ENCODE peak calls at places on chromosomes 2 and 18, in five cellular contexts. Y is transverse colon, O is breast epithelium, F is spleen, Q is endothelial cell of umbilical vein. D is an unnamed sample.

GRCh38 chr18:9743200-9744016 is 35.3 kb downstream of the RAB31 start:
- DNase-seq in F (peak), Y (no peak), Q (peak), O (peak), D (peak)

GRCh38 chr2:11577101-11577883 is 43.4 kb downstream of the GREB1 start:
- DNase-seq in Q (no peak), F (peak), Y (no peak), O (no peak), D (no peak)

GRCh38 chr18:26736301-26736700 is 129.2 kb downstream of the AQP4 start:
- DNase-seq in F (no peak), Y (no peak), Q (no peak), O (no peak), D (no peak)

GRCh38 chr2:218026676-218027425 is 24.1 kb upstream of the TNS1 start:
- DNase-seq in Y (no peak), O (peak), Q (no peak), F (no peak), D (no peak)

GRCh38 chr18:1002653-1003178 is 98.0 kb downstream of the ADCYAP1 start:
- DNase-seq in Y (no peak), Q (peak), O (no peak), F (no peak), D (no peak)

GRCh38 chr2:171995586-171995985 is 4.2 kb upstream of the METAP1D start:
- DNase-seq in F (no peak), O (no peak), Y (no peak), Q (no peak), D (no peak)

GRCh38 chr2:127681288-127681771 is 6.0 kb upstream of the LIMS2 start:
- DNase-seq in Y (no peak), O (no peak), F (peak), Q (peak), D (no peak)

GRCh38 chr2:218448934-218449333 is 30.0 kb downstream of the VIL1 start:
- DNase-seq in Y (peak), Q (peak), O (no peak), F (no peak), D (no peak)

GRCh38 chr2:17762457-17762856 is 8.5 kb downstream of the GEN1 start:
- DNase-seq in Q (no peak), O (no peak), Y (no peak), F (no peak), D (no peak)

GRCh38 chr2:120743657-120744056 is 8.0 kb downstream of the GLI2 start:
- DNase-seq in Q (no peak), Y (no peak), O (no peak), F (no peak), D (no peak)

GRCh38 chr18:41526046-41526445 is 429.0 kb upstream of the PIK3C3 start:
- DNase-seq in Y (no peak), O (no peak), Q (peak), F (no peak), D (no peak)

GRCh38 chr2:235026649-235027557 is 75.1 kb downstream of the SH3BP4 start:
- DNase-seq in Q (peak), Y (peak), F (peak), O (peak), D (no peak)

GRCh38 chr2:234304945-234305344 is 191.9 kb downstream of the ARL4C start:
- DNase-seq in Q (no peak), Y (no peak), F (no peak), O (no peak), D (no peak)

GRCh38 chr18:78670778-78671405 is 308.7 kb upstream of the SALL3 start:
- DNase-seq in Q (no peak), F (peak), O (no peak), Y (no peak), D (no peak)

GRCh38 chr2:137316075-137316474 is 550.7 kb downstream of the THSD7B start:
- DNase-seq in Y (no peak), F (no peak), O (no peak), Q (no peak), D (no peak)

GRCh38 chr2:42959148-42959992 is 167.0 kb upstream of the HAAO start:
- DNase-seq in F (no peak), O (peak), Y (no peak), Q (peak), D (peak)

GRCh38 chr18:76621184-76621583 is 126.1 kb upstream of the ZNF516 start:
- DNase-seq in Y (no peak), O (no peak), Q (no peak), F (no peak), D (no peak)

GRCh38 chr2:176675557-176676256 is 406.5 kb downstream of the MTX2 start:
- DNase-seq in Y (no peak), F (no peak), O (no peak), Q (no peak), D (no peak)

GRCh38 chr2:222518570-222519381 is 94.4 kb downstream of the SGPP2 start:
- DNase-seq in Q (no peak), F (no peak), Y (peak), O (no peak), D (no peak)

GRCh38 chr2:208072250-208072892 is 47.0 kb upstream of the PLEKHM3 start:
- DNase-seq in O (peak), F (peak), Y (peak), Q (peak), D (peak)

GRCh38 chr2:172012688-172013358 is 13.1 kb downstream of the METAP1D start:
- DNase-seq in Y (no peak), F (no peak), O (no peak), Q (no peak), D (no peak)

GRCh38 chr2:46325178-46325928 is 28.1 kb downstream of the EPAS1 start:
- DNase-seq in F (no peak), Q (peak), O (no peak), Y (no peak), D (no peak)

GRCh38 chr2:44364604-44365003 is 2.9 kb downstream of the CAMKMT start:
- DNase-seq in Y (no peak), F (no peak), Q (no peak), O (no peak), D (no peak)

GRCh38 chr2:216221806-216222205 is 112.7 kb downstream of the XRCC5 start:
- DNase-seq in Q (peak), F (no peak), O (no peak), Y (no peak), D (peak)

GRCh38 chr2:200454839-200455801 is 54.7 kb downstream of the KCTD18 start:
- DNase-seq in F (no peak), Q (no peak), Y (no peak), O (no peak), D (no peak)

GRCh38 chr2:46298272-46298521 is 990 bp downstream of the EPAS1 start:
- DNase-seq in F (no peak), Q (no peak), Y (no peak), O (no peak), D (no peak)

GRCh38 chr18:3217930-3218647 is 1.7 kb downstream of the MYOM1 start:
- DNase-seq in Y (peak), O (no peak), Q (no peak), F (no peak), D (no peak)
- TF ChIP-seq POLR2A in Y (peak), O (no peak), Q (no peak), F (no peak), D (no peak)

GRCh38 chr2:180966378-180966777 is 14.0 kb upstream of the UBE2E3 start:
- DNase-seq in F (no peak), Q (no peak), O (no peak), Y (no peak), D (no peak)
- TF ChIP-seq POLR2A in F (no peak), Q (no peak), O (no peak), Y (no peak), D (no peak)

GRCh38 chr18:58223717-58224424 is 179.8 kb downstream of the NEDD4L start:
- DNase-seq in Q (peak), Y (peak), F (no peak), O (peak), D (no peak)
- TF ChIP-seq POLR2A in Q (peak), Y (peak), F (no peak), O (peak), D (no peak)

GRCh38 chr2:10132596-10132995 is 10.1 kb downstream of the RRM2 start:
- DNase-seq in O (no peak), Q (no peak), Y (no peak), F (peak), D (no peak)

GRCh38 chr2:10132043-10132575 is 9.6 kb downstream of the RRM2 start:
- DNase-seq in Q (no peak), O (no peak), Y (no peak), F (peak), D (no peak)

GRCh38 chr2:10136187-10136934 is 13.8 kb downstream of the RRM2 start:
- DNase-seq in F (peak), Q (no peak), Y (no peak), O (no peak), D (peak)

GRCh38 chr2:10135296-10136089 is 13.0 kb downstream of the RRM2 start:
- DNase-seq in Y (no peak), Q (no peak), O (no peak), F (peak), D (peak)

DNA sequence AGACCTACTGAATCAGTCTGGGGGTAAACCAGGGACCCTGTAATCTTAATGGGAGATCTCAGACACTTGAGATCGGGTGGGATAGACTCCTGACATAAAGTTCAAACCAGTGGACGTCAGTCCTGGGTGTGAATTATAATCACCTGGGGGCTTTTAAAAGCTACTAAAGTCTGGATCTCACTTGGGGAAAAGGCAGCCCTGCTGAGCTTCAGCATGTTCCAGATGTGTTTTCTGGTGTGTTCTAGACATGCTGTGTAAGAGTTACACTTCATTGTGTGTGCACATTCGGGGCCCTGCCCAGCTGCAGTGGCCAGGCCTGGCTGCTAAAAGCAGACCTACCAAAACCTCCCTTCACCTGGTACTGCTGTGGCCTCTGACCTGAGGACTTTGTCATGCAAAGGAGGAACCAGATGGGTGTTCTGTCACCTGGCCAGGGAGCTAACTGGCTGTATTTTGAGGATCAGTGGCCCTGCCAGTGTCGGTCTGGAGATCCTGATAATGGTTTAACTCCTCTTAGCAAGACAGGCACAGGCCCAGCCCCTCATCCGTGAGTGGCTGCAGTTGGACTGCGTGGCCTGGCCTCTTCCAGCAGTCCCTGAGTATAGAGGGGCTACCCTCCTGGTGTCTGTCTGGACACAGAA is 10.6 kb downstream of the RRM2 start:
- DNase-seq in O (no peak), F (peak), Q (no peak), Y (no peak), D (no peak)
- TF ChIP-seq POLR2A in O (no peak), F (no peak), Q (no peak), Y (no peak), D (no peak)

GRCh38 chr2:2505604-2506003 is 174.5 kb upstream of the MYT1L start:
- DNase-seq in Q (no peak), Y (no peak), F (no peak), O (no peak), D (no peak)
- TF ChIP-seq POLR2A in Q (no peak), Y (no peak), F (no peak), O (no peak), D (no peak)

DNA sequence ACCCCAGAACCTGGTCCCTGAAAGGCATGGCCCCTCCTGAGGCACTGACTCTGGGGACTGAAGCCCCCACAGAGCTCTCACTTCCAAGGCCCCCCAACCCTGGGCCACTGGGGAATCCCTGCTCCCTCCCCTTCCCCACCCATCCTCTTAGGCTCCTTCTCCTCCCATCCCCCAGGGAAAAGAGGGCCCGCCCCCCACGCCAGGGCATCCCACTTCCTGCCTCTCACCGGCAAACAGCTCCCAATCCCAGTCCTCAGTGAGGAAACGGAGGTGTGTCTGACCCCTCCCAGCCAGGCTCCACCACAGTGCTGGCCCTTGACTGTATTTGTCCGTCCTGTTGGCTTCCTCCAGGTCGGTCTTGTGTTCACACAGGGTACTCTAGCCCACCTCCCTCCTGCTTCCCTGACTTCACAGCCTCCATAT is 35.0 kb upstream of the PTMA start:
- DNase-seq in Q (no peak), Y (peak), F (no peak), O (no peak), D (peak)
- TF ChIP-seq POLR2A in Q (no peak), Y (peak), F (no peak), O (no peak), D (no peak)

DNA sequence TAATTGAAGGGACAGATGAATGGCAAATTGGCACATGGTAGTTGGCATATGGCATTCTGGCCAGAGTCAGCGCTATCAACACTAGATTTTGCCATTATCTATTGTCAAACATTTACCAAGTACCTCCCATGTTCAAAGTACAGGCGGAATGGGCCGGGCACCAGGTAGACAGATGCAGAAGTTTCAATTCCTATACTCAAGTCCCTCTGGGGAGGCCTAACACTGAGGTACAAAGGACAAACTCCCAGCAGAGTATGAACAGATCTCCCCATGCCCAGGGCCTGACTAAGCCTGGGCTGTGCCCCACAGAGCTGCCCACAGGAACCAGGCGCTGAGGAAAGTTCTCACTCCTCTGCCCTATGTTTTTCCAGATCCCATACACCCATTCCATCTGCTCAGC is 257.5 kb upstream of the KLHL29 start:
- DNase-seq in Y (peak), Q (no peak), O (no peak), F (no peak), D (no peak)
- TF ChIP-seq POLR2A in Y (peak), Q (no peak), O (no peak), F (no peak), D (no peak)

DNA sequence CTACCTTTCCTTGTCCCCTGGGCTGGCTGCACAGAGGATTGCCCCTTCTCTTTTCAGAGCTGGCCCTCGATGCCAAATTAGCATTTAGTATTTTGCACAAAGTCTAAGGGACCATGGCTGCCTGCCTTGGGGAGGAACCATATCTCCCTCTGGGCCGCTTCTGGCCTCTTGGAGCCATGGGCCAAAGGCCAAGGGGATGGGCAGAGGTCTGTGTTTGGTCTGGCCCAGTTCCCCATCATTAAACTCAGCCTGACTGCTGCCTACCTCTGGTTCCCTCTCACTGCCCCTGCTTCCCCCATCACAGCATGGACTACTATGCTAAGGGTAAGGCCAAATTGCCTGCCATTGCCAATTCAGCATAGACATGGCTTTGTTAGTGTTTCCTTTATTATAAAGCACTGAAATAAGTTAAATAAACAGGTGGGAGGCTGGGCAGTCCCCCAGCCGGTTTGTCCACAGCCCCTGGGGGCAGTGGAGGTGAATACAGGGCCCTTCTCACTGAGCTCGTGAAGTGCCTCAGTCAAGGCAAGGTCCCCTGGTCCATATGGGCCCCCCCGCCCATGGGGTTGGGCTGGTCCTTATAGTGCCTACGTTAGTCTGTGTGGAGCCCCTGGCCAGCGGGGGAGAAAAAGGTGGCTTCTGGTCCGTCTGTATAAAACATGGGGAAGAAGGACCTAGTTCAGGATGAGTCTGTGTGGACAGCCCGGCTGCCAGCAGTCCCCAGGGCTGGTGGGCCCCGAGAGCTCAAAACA is 3.5 kb downstream of the ZNF513 start:
- DNase-seq in F (no peak), Y (no peak), Q (no peak), O (no peak), D (no peak)
- TF ChIP-seq POLR2A in F (no peak), Y (no peak), Q (no peak), O (no peak), D (no peak)

GRCh38 chr2:20224716-20225293 is at the start of gene SDC1:
- DNase-seq in Y (peak), F (peak), O (peak), Q (peak), D (peak)
- TF ChIP-seq POLR2A in Y (peak), F (no peak), O (no peak), Q (no peak), D (no peak)

GRCh38 chr2:85540131-85540587 is 1.2 kb downstream of the MAT2A start:
- DNase-seq in Q (peak), F (no peak), Y (no peak), O (no peak), D (peak)
- TF ChIP-seq POLR2A in Q (no peak), F (no peak), Y (no peak), O (no peak), D (no peak)